ENCODE peak calls at places on chromosomes 16 and 17, in six cellular contexts. C, X, L, V, I and Z are unnamed samples.

GRCh38 chr16:64539811-64540210 is 582.1 kb downstream of the CDH11 start:
- DNase-seq in X (no peak), C (no peak), I (no peak), L (no peak), V (no peak), Z (no peak)

GRCh38 chr16:67555795-67556212 is 6.5 kb upstream of the CTCF start:
- DNase-seq in X (no peak), I (no peak), V (no peak), C (no peak), L (peak; percentile 72), Z (no peak)

GRCh38 chr16:86218479-86219170 is 291.7 kb upstream of the FOXF1 start:
- DNase-seq in I (peak; percentile 48), V (no peak), X (no peak), C (no peak), L (no peak), Z (no peak)

GRCh38 chr17:9386401-9386800 is 189.2 kb downstream of the STX8 start:
- DNase-seq in I (no peak), X (no peak), C (no peak), V (no peak), L (no peak), Z (no peak)

GRCh38 chr16:28504707-28505404 is 1.8 kb downstream of the IL27 start:
- DNase-seq in X (no peak), C (no peak), V (no peak), I (no peak), L (no peak), Z (no peak)

GRCh38 chr16:86611517-86611840 is 33.1 kb downstream of the FOXL1 start:
- DNase-seq in X (peak; percentile 26), L (peak; percentile 90), C (no peak), V (no peak), I (peak; percentile 79), Z (no peak)

GRCh38 chr17:47218896-47219430 is 9.8 kb downstream of the MYL4 start:
- DNase-seq in X (no peak), V (no peak), C (peak; percentile 89), L (no peak), I (no peak), Z (no peak)

GRCh38 chr16:81734632-81735434 is 44.3 kb upstream of the PLCG2 start:
- DNase-seq in L (no peak), X (no peak), C (no peak), V (no peak), I (no peak), Z (no peak)

GRCh38 chr17:68566145-68566738 is 34.9 kb downstream of the FAM20A start:
- DNase-seq in V (peak; percentile 38), C (no peak), X (no peak), L (no peak), I (no peak), Z (no peak)

GRCh38 chr16:22813223-22813945 is 578 bp upstream of the HS3ST2 start:
- DNase-seq in L (peak; percentile 7), I (peak; percentile 74), C (peak; percentile 51), V (no peak), X (peak; percentile 17), Z (no peak)

GRCh38 chr17:45104907-45105624 is 27.2 kb downstream of the PLCD3 start:
- DNase-seq in V (no peak), I (no peak), X (no peak), C (no peak), L (no peak), Z (no peak)
- TF ChIP-seq CTCF in V (peak; percentile 4), I (no peak), X (no peak), C (no peak), L (no peak), Z (no peak)

GRCh38 chr17:40190197-40191021 is 13.1 kb downstream of the RAPGEFL1 start:
- DNase-seq in C (no peak), L (no peak), V (no peak), X (no peak), I (no peak), Z (no peak)

GRCh38 chr17:40188694-40189093 is 11.4 kb downstream of the RAPGEFL1 start:
- DNase-seq in I (no peak), V (no peak), C (no peak), X (no peak), L (no peak), Z (no peak)

GRCh38 chr17:40192961-40193360 is 15.7 kb downstream of the RAPGEFL1 start:
- DNase-seq in V (no peak), I (no peak), L (no peak), C (no peak), X (no peak), Z (no peak)

GRCh38 chr17:40194821-40195220 is 17.6 kb downstream of the RAPGEFL1 start:
- DNase-seq in X (no peak), C (no peak), V (no peak), I (no peak), L (no peak), Z (no peak)

GRCh38 chr17:40191237-40192208 is 14.3 kb downstream of the RAPGEFL1 start:
- DNase-seq in C (peak; percentile 80), I (peak; percentile 87), V (no peak), L (peak; percentile 76), X (peak; percentile 87), Z (no peak)
- TF ChIP-seq CTCF in C (peak; percentile 85), I (peak; percentile 65), V (peak; percentile 87), L (peak; percentile 80), X (peak; percentile 44), Z (peak; percentile 89)

DNA sequence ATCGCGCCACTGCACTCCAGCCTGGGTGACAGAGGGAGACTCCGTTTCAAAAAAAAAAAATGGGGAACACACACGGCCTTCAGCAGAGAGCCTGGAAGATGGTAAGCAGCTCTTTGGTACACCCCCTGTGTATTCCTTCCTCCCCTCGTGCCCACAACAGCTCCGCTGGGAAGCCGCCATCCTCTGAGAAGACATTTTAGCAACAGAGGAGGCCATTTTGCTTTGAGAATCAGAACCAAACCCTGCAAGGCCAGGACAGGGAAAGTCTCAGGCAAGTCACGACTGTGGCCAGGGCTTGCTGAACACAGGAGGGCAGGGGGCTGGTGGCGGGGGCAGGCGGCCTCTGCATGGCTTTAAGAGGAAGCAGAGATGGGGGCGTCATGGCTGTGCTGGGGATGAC is 45.7 kb downstream of the SOCS1 start:
- DNase-seq in V (no peak), X (no peak), C (no peak), I (no peak), L (no peak), Z (no peak)
- TF ChIP-seq CTCF in V (no peak), X (no peak), C (no peak), I (no peak), L (no peak), Z (no peak)

DNA sequence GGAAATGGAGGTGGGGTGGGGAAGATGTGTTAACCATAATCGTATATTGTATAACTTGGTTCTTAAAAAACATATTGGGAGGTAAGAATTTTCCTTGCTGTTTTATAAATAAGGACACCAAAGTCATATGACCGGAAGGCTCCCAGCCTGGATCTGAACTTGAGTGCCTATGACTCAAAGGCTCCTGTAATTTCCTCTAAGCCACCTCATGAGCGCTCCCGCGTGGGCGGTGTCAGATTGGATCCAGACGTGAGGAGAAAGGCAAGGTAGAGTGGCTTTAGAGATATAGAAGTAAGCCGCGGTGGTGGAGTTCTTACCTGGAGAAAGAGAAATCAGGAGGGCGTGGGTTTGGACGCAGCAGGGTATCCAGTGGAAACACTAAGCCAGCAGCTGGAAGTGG is 196.2 kb upstream of the NLRP1 start:
- DNase-seq in I (no peak), C (peak; percentile 10), L (peak; percentile 79), V (no peak), X (no peak), Z (no peak)
- TF ChIP-seq CTCF in I (no peak), C (peak; percentile 16), L (no peak), V (no peak), X (no peak), Z (peak; percentile 25)

DNA sequence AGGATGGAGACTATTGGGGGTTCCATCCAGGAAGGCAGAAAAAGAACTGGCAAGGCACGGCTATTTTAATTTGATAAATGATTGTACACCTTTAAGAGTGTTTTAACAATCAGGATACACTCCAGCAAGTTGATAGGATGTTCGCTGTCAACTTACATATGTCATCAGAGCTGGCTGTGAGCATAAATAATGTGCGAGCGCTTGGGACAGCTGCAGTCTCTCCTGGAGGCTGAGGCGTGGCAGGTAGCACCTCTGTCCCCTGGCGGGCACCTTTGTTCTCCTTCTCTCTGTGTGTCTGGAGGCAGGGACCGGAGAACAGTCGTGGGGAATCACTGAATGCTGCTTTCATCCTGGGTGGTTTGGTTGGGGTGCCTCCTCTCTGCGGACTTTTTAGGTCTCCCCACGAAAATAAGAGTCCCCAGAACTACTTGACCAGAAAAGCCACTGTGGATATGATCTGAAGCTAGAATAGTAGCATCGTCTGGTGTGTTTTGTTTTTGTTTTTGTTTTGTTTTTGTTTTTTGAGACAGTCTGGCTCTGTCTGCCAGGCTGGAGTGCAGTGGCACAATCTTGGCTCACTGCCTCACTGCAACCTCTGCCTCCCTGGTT is 9.4 kb downstream of the BAHCC1 start:
- DNase-seq in L (no peak), V (no peak), C (no peak), I (no peak), X (no peak), Z (no peak)
- TF ChIP-seq CTCF in L (no peak), V (no peak), C (no peak), I (no peak), X (no peak), Z (no peak)

DNA sequence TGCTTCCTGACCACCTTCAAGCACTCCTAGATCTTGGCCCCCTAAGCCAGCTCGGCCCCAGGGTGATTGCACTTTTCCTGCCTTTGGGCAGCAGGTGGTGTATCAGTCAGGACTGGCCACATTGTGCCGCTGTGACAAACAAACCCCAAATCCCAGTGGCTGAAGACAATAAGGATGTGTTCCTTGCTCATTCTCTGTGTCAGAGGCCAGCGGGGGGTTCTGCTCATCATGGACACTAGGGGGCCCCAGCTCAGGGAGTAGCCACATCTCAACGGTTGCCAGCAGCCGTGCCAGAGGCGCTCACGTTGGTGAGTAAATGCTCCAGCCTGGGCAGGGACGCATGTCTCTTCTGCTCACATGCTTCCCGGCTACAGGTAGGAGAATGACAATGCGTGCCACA is 60.4 kb downstream of the ZDHHC7 start:
- DNase-seq in I (no peak), X (no peak), C (peak; percentile 62), L (no peak), V (no peak), Z (no peak)
- TF ChIP-seq CTCF in I (no peak), X (no peak), C (peak; percentile 59), L (peak; percentile 15), V (peak; percentile 32), Z (no peak)

GRCh38 chr16:61471737-61472136 is 564.5 kb downstream of the CDH8 start:
- DNase-seq in X (no peak), C (no peak), I (no peak), L (no peak), V (no peak), Z (no peak)
- TF ChIP-seq CTCF in X (no peak), C (no peak), I (no peak), L (no peak), V (no peak), Z (no peak)

GRCh38 chr17:42311240-42312034 is 23.1 kb downstream of the STAT5A start:
- DNase-seq in C (peak; percentile 84), X (peak; percentile 98), L (peak; percentile 94), I (peak; percentile 92), V (peak; percentile 63), Z (peak; percentile 50)

GRCh38 chr17:42309142-42309541 is 20.8 kb downstream of the STAT5A start:
- DNase-seq in L (no peak), C (no peak), X (no peak), I (no peak), V (no peak), Z (no peak)

GRCh38 chr17:42312035-42312284 is 23.7 kb downstream of the STAT5A start:
- DNase-seq in C (no peak), X (no peak), V (no peak), L (no peak), I (no peak), Z (no peak)

GRCh38 chr17:42312285-42313130 is 24.2 kb downstream of the STAT5A start:
- DNase-seq in I (peak; percentile 90), X (peak; percentile 96), C (peak; percentile 92), V (no peak), L (peak; percentile 81), Z (no peak)

GRCh38 chr17:42310281-42311156 is 22.2 kb downstream of the STAT5A start:
- DNase-seq in X (no peak), L (no peak), I (no peak), V (no peak), C (no peak), Z (no peak)
- TF ChIP-seq CTCF in X (no peak), L (no peak), I (no peak), V (peak; percentile 1), C (peak; percentile 79), Z (no peak)